ENCODE peak calls at places on chromosome 15, in eight cellular contexts. Q is AG20443; X is GM12865; Y is activated effector memory CD4-positive, alpha-beta T cell treated with Interleukin-2 at 50 U/mL for 16 hours; E is nucleus accumbens; W is KBM-7; V is type B pancreatic cell; B is mesenteric fat pad. J is an unnamed sample.

GRCh38 chr15:82300883-82301282 is 38.3 kb downstream of the SAXO2 start:
- DNase-seq in V (no peak), B (no peak), Q (no peak), X (no peak), W (no peak), E (no peak), Y (no peak), J (no peak)

GRCh38 chr15:57914350-57915055 is 151.0 kb downstream of the ALDH1A2 start:
- DNase-seq in B (no peak), W (no peak), Y (no peak), V (no peak), Q (no peak), E (no peak), X (no peak), J (no peak)

GRCh38 chr15:44102675-44103254 is 92.3 kb downstream of the FRMD5 start:
- DNase-seq in B (no peak), Y (no peak), Q (peak), E (peak), V (no peak), W (no peak), X (no peak), J (peak)

GRCh38 chr15:36275656-36276055 is 303.8 kb upstream of the CDIN1 start:
- DNase-seq in W (no peak), E (no peak), V (no peak), Y (no peak), X (no peak), B (no peak), Q (no peak), J (no peak)

GRCh38 chr15:40295870-40296560 is 11.7 kb downstream of the PLCB2 start:
- DNase-seq in E (no peak), V (no peak), Q (no peak), W (no peak), X (no peak), B (no peak), Y (no peak), J (peak)

GRCh38 chr15:73438651-73439050 is 4.3 kb upstream of the REC114 start:
- DNase-seq in W (no peak), Q (no peak), X (no peak), B (no peak), E (no peak), Y (no peak), V (no peak), J (no peak)

GRCh38 chr15:77959094-77959879 is 118.2 kb downstream of the TBC1D2B start:
- DNase-seq in X (peak), W (peak), Y (peak), B (peak), V (peak), Q (peak), E (peak), J (peak)

GRCh38 chr15:86231864-86232801 is 152.5 kb downstream of the AGBL1 start:
- DNase-seq in E (no peak), V (no peak), Y (no peak), B (no peak), Q (peak), X (peak), W (peak), J (peak)

GRCh38 chr15:77622212-77622941 is 10.3 kb downstream of the LINGO1 start:
- DNase-seq in X (no peak), W (no peak), Y (no peak), B (no peak), Q (no peak), V (no peak), E (no peak), J (no peak)

GRCh38 chr15:60124460-60125070 is 120.5 kb downstream of the FOXB1 start:
- DNase-seq in X (peak), B (no peak), V (no peak), Q (no peak), Y (no peak), W (no peak), E (no peak), J (no peak)

GRCh38 chr15:89198934-89199333 is 22.4 kb downstream of the RLBP1 start:
- DNase-seq in E (no peak), Q (no peak), W (no peak), X (no peak), V (no peak), Y (no peak), B (no peak), J (peak)

GRCh38 chr15:99031681-99032080 is 24.1 kb upstream of the PGPEP1L start:
- DNase-seq in W (no peak), Q (no peak), E (no peak), B (no peak), X (no peak), V (no peak), Y (no peak), J (no peak)

GRCh38 chr15:48862705-48863104 is 15.2 kb upstream of the EID1 start:
- DNase-seq in E (no peak), X (peak), V (no peak), Q (no peak), Y (no peak), W (no peak), B (no peak), J (no peak)

GRCh38 chr15:33425149-33425548 is 114.4 kb downstream of the RYR3 start:
- DNase-seq in W (no peak), Y (no peak), X (no peak), E (no peak), B (no peak), V (no peak), Q (peak), J (peak)

GRCh38 chr15:66084704-66085103 is 168.8 kb downstream of the MEGF11 start:
- DNase-seq in Q (no peak), B (no peak), X (no peak), W (no peak), Y (no peak), V (no peak), E (no peak), J (no peak)

GRCh38 chr15:56916825-56917477 is 1.5 kb upstream of the TCF12 start:
- DNase-seq in B (no peak), X (no peak), W (no peak), E (no peak), Q (no peak), Y (no peak), V (no peak), J (no peak)

GRCh38 chr15:27092404-27092803 is 121.4 kb downstream of the GABRG3 start:
- DNase-seq in Q (no peak), Y (no peak), W (no peak), V (no peak), X (no peak), E (no peak), B (no peak), J (no peak)

GRCh38 chr15:29566914-29567313 is 255.4 kb downstream of the TJP1 start:
- DNase-seq in B (no peak), W (no peak), Q (no peak), Y (no peak), V (no peak), E (no peak), X (no peak), J (no peak)

GRCh38 chr15:35757790-35758189 is 211.8 kb upstream of the DPH6 start:
- DNase-seq in V (no peak), B (no peak), Y (no peak), E (no peak), X (no peak), Q (no peak), W (no peak), J (no peak)

GRCh38 chr15:57235865-57236264 is 140.4 kb upstream of the CGNL1 start:
- DNase-seq in W (peak), Q (peak), V (no peak), Y (no peak), X (no peak), B (no peak), E (no peak), J (no peak)

GRCh38 chr15:51313644-51314280 is 24.6 kb downstream of the CYP19A1 start:
- DNase-seq in V (no peak), E (no peak), W (no peak), Q (no peak), Y (no peak), X (no peak), B (no peak), J (no peak)

GRCh38 chr15:101431748-101432147 is 57.8 kb downstream of the PCSK6 start:
- DNase-seq in E (no peak), W (no peak), X (no peak), V (no peak), Q (no peak), B (no peak), Y (no peak), J (no peak)

GRCh38 chr15:76514292-76514691 is 177.7 kb downstream of the ISL2 start:
- DNase-seq in Y (no peak), Q (no peak), X (no peak), E (no peak), B (no peak), W (no peak), V (no peak), J (no peak)

GRCh38 chr15:57861805-57862586 is 155.5 kb downstream of the POLR2M start:
- DNase-seq in X (no peak), V (no peak), Y (no peak), W (no peak), Q (peak), E (no peak), B (no peak), J (no peak)

GRCh38 chr15:42796955-42797779 is 60.2 kb upstream of the CDAN1 start:
- DNase-seq in E (no peak), B (no peak), Q (peak), Y (no peak), X (no peak), V (no peak), W (no peak), J (no peak)

GRCh38 chr15:53328341-53328740 is 431.1 kb downstream of the WDR72 start:
- DNase-seq in Q (no peak), E (no peak), B (no peak), Y (no peak), W (no peak), V (no peak), X (peak), J (no peak)

GRCh38 chr15:74863239-74864056 is 9.7 kb downstream of the SCAMP2 start:
- DNase-seq in Q (no peak), X (no peak), V (no peak), E (no peak), W (no peak), Y (no peak), B (no peak), J (no peak)

J was measured in Ammon's horn.